ENCODE peak calls at places on chromosomes 2 and 18, in six cellular contexts. One of them, this sample, is unnamed.

GRCh38 chr2:203758841-203759691 is 52.6 kb downstream of the CD28 start:
- DNase-seq in lower leg skin: no peak
- DNase-seq in stimulated activated CD4-positive, alpha-beta T cell treated with anti-CD3 and anti-CD28 coated beads, Interleukin-2, amount 100 ng/mL, for 48 hours: no peak
- DNase-seq in DMS153: no peak
- DNase-seq in left colon: no peak
- DNase-seq in occipital lobe: no peak
- DNase-seq in this sample: peak; percentile 42

GRCh38 chr2:158533009-158533408 is 76.3 kb downstream of the PKP4 start:
- DNase-seq in DMS153: no peak
- DNase-seq in left colon: no peak
- DNase-seq in stimulated activated CD4-positive, alpha-beta T cell treated with anti-CD3 and anti-CD28 coated beads, Interleukin-2, amount 100 ng/mL, for 48 hours: no peak
- DNase-seq in occipital lobe: no peak
- DNase-seq in lower leg skin: no peak
- DNase-seq in this sample: no peak

GRCh38 chr18:76558881-76559667 is 64.0 kb upstream of the ZNF516 start:
- DNase-seq in DMS153: peak; percentile 56
- DNase-seq in lower leg skin: no peak
- DNase-seq in stimulated activated CD4-positive, alpha-beta T cell treated with anti-CD3 and anti-CD28 coated beads, Interleukin-2, amount 100 ng/mL, for 48 hours: no peak
- DNase-seq in occipital lobe: no peak
- DNase-seq in left colon: peak; percentile 48
- DNase-seq in this sample: no peak

GRCh38 chr2:106919012-106919411 is 33.0 kb upstream of the ST6GAL2 start:
- DNase-seq in stimulated activated CD4-positive, alpha-beta T cell treated with anti-CD3 and anti-CD28 coated beads, Interleukin-2, amount 100 ng/mL, for 48 hours: no peak
- DNase-seq in left colon: no peak
- DNase-seq in DMS153: no peak
- DNase-seq in lower leg skin: no peak
- DNase-seq in occipital lobe: no peak
- DNase-seq in this sample: no peak

GRCh38 chr2:26668041-26668440 is 24.5 kb upstream of the KCNK3 start:
- DNase-seq in stimulated activated CD4-positive, alpha-beta T cell treated with anti-CD3 and anti-CD28 coated beads, Interleukin-2, amount 100 ng/mL, for 48 hours: no peak
- DNase-seq in left colon: no peak
- DNase-seq in occipital lobe: no peak
- DNase-seq in DMS153: no peak
- DNase-seq in lower leg skin: no peak
- DNase-seq in this sample: no peak

GRCh38 chr2:199590323-199590915 is 132.7 kb upstream of the SATB2 start:
- DNase-seq in lower leg skin: no peak
- DNase-seq in occipital lobe: no peak
- DNase-seq in stimulated activated CD4-positive, alpha-beta T cell treated with anti-CD3 and anti-CD28 coated beads, Interleukin-2, amount 100 ng/mL, for 48 hours: no peak
- DNase-seq in DMS153: no peak
- DNase-seq in left colon: no peak
- DNase-seq in this sample: no peak

GRCh38 chr2:75460630-75461029 is 100.1 kb downstream of the EVA1A start:
- DNase-seq in DMS153: no peak
- DNase-seq in occipital lobe: no peak
- DNase-seq in stimulated activated CD4-positive, alpha-beta T cell treated with anti-CD3 and anti-CD28 coated beads, Interleukin-2, amount 100 ng/mL, for 48 hours: no peak
- DNase-seq in lower leg skin: no peak
- DNase-seq in left colon: no peak
- DNase-seq in this sample: no peak

GRCh38 chr2:217903859-217904613 is 98.8 kb downstream of the TNS1 start:
- DNase-seq in occipital lobe: peak; percentile 21
- DNase-seq in left colon: peak; percentile 65
- DNase-seq in DMS153: no peak
- DNase-seq in stimulated activated CD4-positive, alpha-beta T cell treated with anti-CD3 and anti-CD28 coated beads, Interleukin-2, amount 100 ng/mL, for 48 hours: no peak
- DNase-seq in lower leg skin: peak; percentile 96
- DNase-seq in this sample: no peak

GRCh38 chr2:241123816-241124536 is 21.9 kb upstream of the MTERF4 start:
- DNase-seq in stimulated activated CD4-positive, alpha-beta T cell treated with anti-CD3 and anti-CD28 coated beads, Interleukin-2, amount 100 ng/mL, for 48 hours: no peak
- DNase-seq in lower leg skin: no peak
- DNase-seq in occipital lobe: peak; percentile 48
- DNase-seq in DMS153: no peak
- DNase-seq in left colon: no peak
- DNase-seq in this sample: no peak

GRCh38 chr2:105380432-105381118 is 18.3 kb downstream of the FHL2 start:
- DNase-seq in lower leg skin: peak; percentile 81
- DNase-seq in stimulated activated CD4-positive, alpha-beta T cell treated with anti-CD3 and anti-CD28 coated beads, Interleukin-2, amount 100 ng/mL, for 48 hours: no peak
- DNase-seq in DMS153: no peak
- DNase-seq in left colon: no peak
- DNase-seq in occipital lobe: no peak
- DNase-seq in this sample: no peak

This sample was measured in NK-92 treated with Interleukin-12 subunit alpha and Interleukin-12 subunit beta, amount 100 ng/mL, for 24 hours.